ENCODE peak calls at places on chromosomes 1 and 21, in ten cellular contexts. X is iPS DF 6.9; B is RPMI7951; A is choroid plexus epithelial cell; E is naive thymus-derived CD8-positive, alpha-beta T cell; J is SW480; R is NCI-H1105; O is effector memory CD4-positive, alpha-beta T cell; Q is NCI-H2029; H is EL. K is an unnamed sample.

GRCh38 chr1:201902198-201902597 is 13.5 kb downstream of the SHISA4 start:
- DNase-seq in E (no peak), O (no peak), B (peak), A (peak), H (peak), J (no peak), R (no peak), X (no peak), Q (no peak), K (no peak)

GRCh38 chr1:185634704-185635103 is 99.5 kb upstream of the HMCN1 start:
- DNase-seq in R (no peak), O (no peak), X (no peak), H (no peak), E (no peak), B (no peak), J (no peak), A (no peak), Q (no peak), K (no peak)

GRCh38 chr1:117077267-117077666 is 17.1 kb downstream of the TTF2 start:
- DNase-seq in R (no peak), A (peak), O (no peak), J (peak), E (no peak), Q (no peak), X (no peak), H (peak), B (peak), K (no peak)

GRCh38 chr1:22259581-22260282 is 116.8 kb upstream of the WNT4 start:
- DNase-seq in Q (peak), X (no peak), A (peak), H (peak), B (peak), E (no peak), J (no peak), R (no peak), O (no peak), K (no peak)

GRCh38 chr1:241611063-241611462 is 29.1 kb downstream of the CHML start:
- DNase-seq in E (peak), B (peak), R (no peak), O (no peak), H (peak), X (no peak), A (peak), J (peak), Q (peak), K (no peak)

GRCh38 chr1:246417152-246417812 is 89.8 kb downstream of the SMYD3 start:
- DNase-seq in R (no peak), B (peak), A (peak), H (peak), Q (no peak), X (no peak), O (no peak), E (no peak), J (no peak), K (no peak)

GRCh38 chr21:35203093-35204021 is 154.3 kb upstream of the RUNX1 start:
- DNase-seq in J (no peak), B (peak), X (no peak), O (no peak), E (no peak), R (no peak), Q (no peak), H (peak), A (peak), K (no peak)

GRCh38 chr1:42777860-42778259 is 6.9 kb upstream of the TMEM269 start:
- DNase-seq in R (no peak), O (peak), Q (peak), X (no peak), B (peak), J (peak), H (peak), E (peak), A (peak), K (no peak)

GRCh38 chr1:201715801-201716741 is 112.9 kb upstream of the IPO9 start:
- DNase-seq in E (no peak), O (no peak), A (no peak), R (no peak), X (no peak), B (no peak), Q (no peak), J (no peak), H (no peak), K (no peak)

GRCh38 chr1:174352117-174352516 is 95.6 kb upstream of the GPR52 start:
- DNase-seq in E (no peak), B (no peak), X (no peak), R (no peak), A (peak), O (no peak), J (no peak), Q (no peak), H (no peak), K (no peak)

GRCh38 chr21:25809013-25809412 is 74.2 kb downstream of the GABPA start:
- DNase-seq in R (no peak), B (no peak), O (no peak), Q (no peak), H (peak), A (peak), J (no peak), X (no peak), E (no peak), K (no peak)

GRCh38 chr1:155050560-155051341 is at the start of gene ADAM15:
- DNase-seq in X (no peak), A (peak), E (peak), H (peak), Q (peak), O (peak), B (peak), R (peak), J (peak), K (peak)

GRCh38 chr1:236394905-236395779 is 1.1 kb downstream of the EDARADD start:
- DNase-seq in J (peak), A (peak), X (no peak), H (peak), R (no peak), O (peak), B (peak), Q (peak), E (no peak), K (peak)

GRCh38 chr1:110196917-110197782 is 13.0 kb upstream of the KCNC4 start:
- DNase-seq in X (no peak), E (peak), O (peak), A (peak), Q (peak), R (peak), H (peak), J (peak), B (peak), K (peak)

GRCh38 chr21:46322351-46323226 is 1.1 kb downstream of the C21orf58 start:
- DNase-seq in R (no peak), X (no peak), H (peak), B (peak), J (peak), O (no peak), Q (no peak), E (no peak), A (peak), K (no peak)

GRCh38 chr1:35544976-35545375 is 12.2 kb downstream of the KIAA0319L start:
- DNase-seq in O (peak), X (peak), Q (peak), B (peak), R (peak), H (peak), J (peak), A (peak), E (peak), K (peak)

GRCh38 chr1:53572061-53572801 is 113.0 kb downstream of the DMRTB1 start:
- DNase-seq in H (peak), Q (peak), X (no peak), R (peak), B (peak), J (peak), E (no peak), O (no peak), A (peak), K (no peak)

GRCh38 chr1:164563821-164564251 is 4.9 kb downstream of the PBX1 start:
- DNase-seq in B (no peak), H (peak), J (no peak), O (no peak), E (no peak), R (no peak), Q (no peak), A (no peak), X (no peak), K (no peak)

GRCh38 chr1:57468661-57469523 is 45.0 kb upstream of the DAB1 start:
- DNase-seq in H (peak), A (peak), O (no peak), J (no peak), E (no peak), X (no peak), R (no peak), B (no peak), Q (peak), K (no peak)

GRCh38 chr1:12184008-12184681 is 17.4 kb downstream of the TNFRSF1B start:
- DNase-seq in A (peak), H (peak), Q (no peak), R (no peak), E (no peak), O (no peak), J (no peak), X (no peak), B (peak), K (no peak)

GRCh38 chr1:100622037-100622436 is 84.1 kb downstream of the GPR88 start:
- DNase-seq in E (no peak), Q (no peak), X (peak), B (peak), O (no peak), R (no peak), H (peak), A (peak), J (no peak), K (no peak)

GRCh38 chr1:40668769-40669525 is 3.5 kb upstream of the RIMS3 start:
- DNase-seq in Q (peak), E (peak), A (peak), B (peak), X (peak), O (peak), J (peak), R (peak), H (peak), K (peak)

GRCh38 chr1:215797859-215798258 is 230.8 kb downstream of the KCTD3 start:
- DNase-seq in B (no peak), J (no peak), Q (no peak), E (no peak), H (no peak), R (no peak), O (no peak), X (no peak), A (no peak), K (no peak)

GRCh38 chr1:15850450-15851079 is 3.1 kb downstream of the SPEN start:
- DNase-seq in R (no peak), X (no peak), A (no peak), Q (no peak), E (no peak), J (no peak), O (no peak), H (no peak), B (no peak), K (no peak)

GRCh38 chr1:31108861-31109260 is 43.3 kb upstream of the PUM1 start:
- DNase-seq in R (no peak), J (no peak), B (no peak), E (no peak), X (no peak), Q (no peak), A (no peak), O (no peak), H (no peak), K (no peak)

GRCh38 chr1:30471307-30471706 is 252.1 kb downstream of the MATN1 start:
- DNase-seq in H (no peak), R (no peak), E (no peak), X (no peak), B (no peak), Q (no peak), A (no peak), O (no peak), J (no peak), K (no peak)

GRCh38 chr1:226541631-226542622 is 6.6 kb upstream of the STUM start:
- DNase-seq in J (no peak), R (no peak), O (no peak), B (no peak), X (no peak), A (peak), Q (peak), H (no peak), E (no peak), K (no peak)

GRCh38 chr1:88502814-88503339 is 181.2 kb upstream of the PKN2 start:
- DNase-seq in X (no peak), A (no peak), B (no peak), Q (no peak), E (no peak), O (no peak), R (no peak), H (no peak), J (no peak), K (no peak)

GRCh38 chr21:42476493-42477342 is 19.3 kb downstream of the RSPH1 start:
- DNase-seq in Q (no peak), J (no peak), X (no peak), R (no peak), E (no peak), B (no peak), O (no peak), A (no peak), H (no peak), K (no peak)

GRCh38 chr1:29033829-29034466 is 89.8 kb downstream of the TMEM200B start:
- DNase-seq in A (peak), E (no peak), H (peak), X (no peak), B (peak), R (peak), J (peak), O (no peak), Q (peak), K (no peak)

GRCh38 chr1:63731117-63732043 is 42.4 kb upstream of the ROR1 start:
- DNase-seq in X (no peak), R (no peak), O (no peak), J (peak), B (peak), A (peak), Q (no peak), E (no peak), H (peak), K (no peak)

GRCh38 chr1:206704239-206704638 is 19.5 kb downstream of the MAPKAPK2 start:
- DNase-seq in R (no peak), J (no peak), E (no peak), B (no peak), X (no peak), H (no peak), O (no peak), Q (no peak), A (no peak), K (no peak)

GRCh38 chr1:12760256-12760795 is 13.2 kb upstream of the PRAMEF12 start:
- DNase-seq in R (no peak), Q (no peak), O (no peak), B (peak), A (no peak), J (no peak), E (no peak), H (no peak), X (peak), K (no peak)

GRCh38 chr1:91803847-91804545 is 82.0 kb downstream of the TGFBR3 start:
- DNase-seq in E (peak), H (no peak), O (peak), J (no peak), B (peak), R (no peak), A (no peak), X (no peak), Q (peak), K (peak)

GRCh38 chr21:44551290-44552015 is at the start of gene KRTAP10-2:
- DNase-seq in A (no peak), O (no peak), J (no peak), R (no peak), H (no peak), E (no peak), Q (no peak), X (no peak), B (no peak), K (no peak)

GRCh38 chr1:12343823-12344487 is 114.1 kb downstream of the VPS13D start:
- DNase-seq in X (no peak), J (no peak), Q (no peak), E (no peak), R (no peak), O (no peak), H (no peak), A (no peak), B (no peak), K (no peak)

GRCh38 chr1:112083487-112083886 is 94.0 kb upstream of the KCND3 start:
- DNase-seq in H (no peak), R (no peak), E (no peak), X (no peak), Q (no peak), B (peak), J (peak), A (peak), O (no peak), K (no peak)

GRCh38 chr1:157496121-157496526 is 56.2 kb downstream of the FCRL5 start:
- DNase-seq in H (peak), Q (peak), B (peak), E (peak), A (peak), O (no peak), J (peak), R (peak), X (peak), K (no peak)